ENCODE peak calls at places on chromosomes 11 and 22, in four cellular contexts. One of them, this sample, is unnamed.

GRCh38 chr11:87924125-87924524 is 251.1 kb downstream of the RAB38 start:
- DNase-seq in psoas muscle: no peak
- DNase-seq in lung: no peak
- DNase-seq in breast epithelium: no peak
- DNase-seq in this sample: no peak

GRCh38 chr11:130313383-130314183 is 1.1 kb downstream of the ZBTB44 start:
- DNase-seq in psoas muscle: no peak
- DNase-seq in lung: no peak
- DNase-seq in breast epithelium: no peak
- DNase-seq in this sample: no peak

GRCh38 chr11:88338223-88338661 is 706 bp upstream of the CTSC start:
- DNase-seq in psoas muscle: peak
- DNase-seq in lung: peak
- DNase-seq in breast epithelium: no peak
- DNase-seq in this sample: peak

GRCh38 chr11:104024572-104024971 is 11.9 kb upstream of the DDI1 start:
- DNase-seq in psoas muscle: no peak
- DNase-seq in lung: no peak
- DNase-seq in breast epithelium: no peak
- DNase-seq in this sample: no peak

GRCh38 chr22:44729391-44730012 is 22.9 kb upstream of the ARHGAP8 start:
- DNase-seq in psoas muscle: peak
- DNase-seq in lung: peak
- DNase-seq in breast epithelium: no peak
- DNase-seq in this sample: no peak

GRCh38 chr11:64040684-64041267 is 5.0 kb downstream of the FLRT1 start:
- DNase-seq in psoas muscle: no peak
- DNase-seq in lung: no peak
- DNase-seq in breast epithelium: no peak
- DNase-seq in this sample: no peak

GRCh38 chr11:117738246-117738957 is 58.6 kb downstream of the DSCAML1 start:
- DNase-seq in psoas muscle: no peak
- DNase-seq in lung: no peak
- DNase-seq in breast epithelium: no peak
- DNase-seq in this sample: no peak

GRCh38 chr11:1291295-1292017 is 18.0 kb downstream of the TOLLIP start:
- DNase-seq in psoas muscle: peak
- DNase-seq in lung: no peak
- DNase-seq in breast epithelium: no peak
- DNase-seq in this sample: no peak

GRCh38 chr11:44199298-44199697 is 103.8 kb downstream of the EXT2 start:
- DNase-seq in psoas muscle: no peak
- DNase-seq in lung: no peak
- DNase-seq in breast epithelium: no peak
- DNase-seq in this sample: no peak

GRCh38 chr11:11038339-11039248 is 180.7 kb upstream of the ZBED5 start:
- DNase-seq in psoas muscle: peak
- DNase-seq in lung: no peak
- DNase-seq in breast epithelium: no peak
- DNase-seq in this sample: no peak

GRCh38 chr11:48012051-48012391 is 31.7 kb downstream of the PTPRJ start:
- DNase-seq in psoas muscle: no peak
- DNase-seq in lung: no peak
- DNase-seq in breast epithelium: no peak
- DNase-seq in this sample: no peak

GRCh38 chr22:34150023-34150422 is 229.7 kb upstream of the LARGE1 start:
- DNase-seq in psoas muscle: no peak
- DNase-seq in lung: no peak
- DNase-seq in breast epithelium: no peak
- DNase-seq in this sample: no peak

GRCh38 chr22:31951201-31952093 is 7.1 kb downstream of the YWHAH start:
- DNase-seq in psoas muscle: no peak
- DNase-seq in lung: no peak
- DNase-seq in breast epithelium: no peak
- DNase-seq in this sample: no peak

GRCh38 chr11:130431806-130432205 is 3.4 kb upstream of the ADAMTS8 start:
- DNase-seq in psoas muscle: no peak
- DNase-seq in lung: no peak
- DNase-seq in breast epithelium: no peak
- DNase-seq in this sample: no peak

GRCh38 chr11:76671236-76671590 is 666 bp upstream of the LRRC32 start:
- DNase-seq in psoas muscle: no peak
- DNase-seq in lung: no peak
- DNase-seq in breast epithelium: no peak
- DNase-seq in this sample: no peak

GRCh38 chr22:38137876-38138687 is 27.6 kb upstream of the BAIAP2L2 start:
- DNase-seq in psoas muscle: no peak
- DNase-seq in lung: no peak
- DNase-seq in breast epithelium: no peak
- DNase-seq in this sample: no peak

DNA sequence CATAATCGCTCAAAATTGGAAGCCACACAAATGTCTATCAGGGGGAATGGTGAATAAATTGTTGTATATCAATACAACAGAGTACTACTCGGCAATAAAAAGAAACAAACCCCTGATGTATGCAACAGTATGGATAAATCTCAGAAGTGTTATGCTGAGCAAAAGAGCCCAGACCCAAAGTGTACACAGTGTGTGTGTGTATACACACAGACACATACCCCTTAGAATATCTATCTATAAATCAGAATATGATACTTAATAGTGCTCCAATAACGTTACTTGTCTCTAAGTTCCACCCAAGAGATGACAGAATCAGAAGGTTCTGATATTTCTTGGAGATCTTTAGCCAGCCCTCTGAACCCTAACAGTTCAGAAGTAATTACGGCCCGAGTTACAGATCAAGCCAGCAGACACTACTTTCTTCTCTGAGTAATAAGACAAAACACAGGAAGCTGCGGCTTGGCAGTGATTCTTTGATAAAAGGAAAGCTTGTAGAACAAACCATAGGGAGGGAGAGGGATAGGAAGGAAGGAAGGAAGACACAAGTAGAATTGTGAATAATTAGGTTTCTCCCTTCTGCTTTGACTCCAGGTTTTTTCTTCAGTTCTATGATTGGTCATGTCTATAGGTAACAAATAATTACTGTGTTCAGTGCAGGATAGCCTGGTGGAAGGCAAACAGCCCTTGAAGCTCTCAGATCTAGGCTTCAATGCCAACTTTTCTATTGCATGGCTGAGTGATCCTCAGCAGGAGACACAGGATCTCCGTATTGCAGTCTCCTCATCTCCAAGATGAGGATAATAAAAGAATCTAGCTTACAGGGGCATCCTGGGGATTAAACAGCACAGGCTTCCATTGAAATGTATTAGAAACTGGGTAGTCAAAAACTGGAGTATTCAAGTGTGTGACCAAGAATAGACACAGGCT is 75.6 kb upstream of the TEAD1 start:
- DNase-seq in psoas muscle: no peak
- DNase-seq in lung: no peak
- DNase-seq in breast epithelium: no peak
- DNase-seq in this sample: no peak
- H3K4me3 ChIP-seq in psoas muscle: no peak
- H3K4me3 ChIP-seq in lung: no peak
- H3K4me3 ChIP-seq in breast epithelium: no peak
- H3K4me3 ChIP-seq in this sample: no peak

DNA sequence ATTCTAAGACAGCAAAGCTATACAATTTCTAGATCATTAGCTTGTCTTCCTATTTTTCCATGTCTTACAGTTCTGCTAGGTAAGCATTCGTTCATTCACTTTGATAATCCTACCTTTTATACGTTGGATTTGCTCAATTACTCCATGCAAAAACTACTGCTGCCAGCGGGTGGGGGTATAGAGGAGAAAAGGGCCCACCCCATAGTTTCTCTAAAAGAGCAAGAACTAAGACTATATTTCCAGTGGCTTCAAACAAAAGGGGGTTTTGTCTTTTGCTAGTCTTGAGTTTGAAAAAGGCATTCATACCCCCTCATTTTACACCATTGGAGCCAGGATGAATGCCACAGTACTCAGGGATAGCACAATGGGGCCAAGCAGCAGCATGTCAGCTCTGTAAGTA is 155.7 kb downstream of the WT1 start:
- DNase-seq in psoas muscle: no peak
- DNase-seq in lung: no peak
- DNase-seq in breast epithelium: no peak
- DNase-seq in this sample: no peak
- TF ChIP-seq CTCF in psoas muscle: no peak
- TF ChIP-seq CTCF in lung: no peak
- TF ChIP-seq CTCF in breast epithelium: no peak
- TF ChIP-seq CTCF in this sample: no peak

DNA sequence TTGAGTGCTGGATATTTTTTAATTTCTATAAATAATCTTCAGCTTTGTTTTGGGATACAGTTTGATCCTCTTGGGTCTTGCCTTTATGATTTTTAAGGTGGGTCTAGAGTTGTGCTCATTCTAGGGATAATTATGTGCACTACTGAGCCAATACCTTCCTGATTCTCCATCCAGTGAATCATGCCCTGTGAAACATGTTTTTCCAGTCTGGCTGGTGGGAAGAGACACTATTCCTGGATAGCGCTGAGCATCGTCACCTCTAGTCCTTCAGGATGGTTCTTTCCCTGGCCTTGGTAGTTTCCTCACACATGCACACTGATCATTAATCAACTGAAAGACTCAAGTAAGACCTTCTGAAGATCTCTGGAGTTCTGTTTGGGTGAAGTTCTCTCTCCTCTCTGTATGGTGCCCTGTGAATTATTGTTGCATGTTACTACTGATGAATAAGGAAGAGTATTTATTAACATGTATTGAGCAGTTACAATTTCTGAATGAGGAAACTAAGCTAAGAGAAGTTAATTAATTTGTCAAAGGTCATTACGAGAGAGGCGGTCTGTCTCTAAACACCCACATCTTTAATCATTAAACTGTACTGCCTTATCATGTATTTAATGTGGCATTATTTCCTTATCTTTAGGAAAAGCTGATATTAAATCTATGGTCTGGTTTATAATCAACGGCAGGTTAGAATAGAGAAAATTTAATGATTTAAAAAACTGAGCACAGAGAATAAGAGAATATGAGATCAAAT is 39.1 kb upstream of the LIPT2 start:
- DNase-seq in psoas muscle: no peak
- DNase-seq in lung: no peak
- DNase-seq in breast epithelium: no peak
- DNase-seq in this sample: no peak
- H3K27ac ChIP-seq in psoas muscle: no peak
- H3K27ac ChIP-seq in lung: no peak
- H3K27ac ChIP-seq in breast epithelium: no peak
- H3K27ac ChIP-seq in this sample: no peak

GRCh38 chr22:46781291-46781690 is 18.8 kb downstream of the TBC1D22A start:
- DNase-seq in psoas muscle: no peak
- DNase-seq in lung: no peak
- DNase-seq in breast epithelium: no peak
- DNase-seq in this sample: no peak

GRCh38 chr22:46777609-46777970 is 15.1 kb downstream of the TBC1D22A start:
- DNase-seq in psoas muscle: no peak
- DNase-seq in lung: no peak
- DNase-seq in breast epithelium: no peak
- DNase-seq in this sample: no peak

GRCh38 chr22:46779651-46780050 is 17.2 kb downstream of the TBC1D22A start:
- DNase-seq in psoas muscle: no peak
- DNase-seq in lung: no peak
- DNase-seq in breast epithelium: no peak
- DNase-seq in this sample: no peak

GRCh38 chr22:46779023-46779422 is 16.6 kb downstream of the TBC1D22A start:
- DNase-seq in psoas muscle: no peak
- DNase-seq in lung: no peak
- DNase-seq in breast epithelium: no peak
- DNase-seq in this sample: no peak

DNA sequence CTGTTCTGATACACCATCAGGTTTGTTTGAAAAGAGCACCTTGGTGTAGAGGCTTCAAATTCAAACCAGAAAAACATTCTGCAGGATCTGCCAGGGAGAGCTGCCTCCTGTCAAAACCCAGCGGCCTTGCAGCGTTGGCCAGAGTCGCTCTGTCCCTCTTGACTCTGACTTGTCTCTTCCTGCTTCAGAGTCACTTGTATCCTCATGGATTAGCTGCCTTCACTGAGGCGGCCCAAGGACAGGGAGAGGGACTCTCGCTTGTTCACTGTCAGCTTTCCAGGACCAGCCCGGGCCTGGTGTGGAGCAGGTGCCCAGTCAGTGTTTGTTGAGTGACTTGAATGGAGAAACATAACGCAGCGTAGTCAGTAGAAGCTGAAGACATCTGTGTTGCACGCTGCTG is 18.0 kb downstream of the TBC1D22A start:
- DNase-seq in psoas muscle: no peak
- DNase-seq in lung: no peak
- DNase-seq in breast epithelium: no peak
- DNase-seq in this sample: no peak
- H3K4me3 ChIP-seq in psoas muscle: no peak
- H3K4me3 ChIP-seq in lung: no peak
- H3K4me3 ChIP-seq in breast epithelium: no peak
- H3K4me3 ChIP-seq in this sample: no peak

GRCh38 chr11:2675540-2675939 is 24.3 kb downstream of the KCNQ1OT1 start:
- DNase-seq in psoas muscle: no peak
- DNase-seq in lung: no peak
- DNase-seq in breast epithelium: no peak
- DNase-seq in this sample: no peak

GRCh38 chr11:2681408-2682145 is 18.2 kb downstream of the KCNQ1OT1 start:
- DNase-seq in psoas muscle: no peak
- DNase-seq in lung: no peak
- DNase-seq in breast epithelium: no peak
- DNase-seq in this sample: no peak

GRCh38 chr11:2677127-2677526 is 22.7 kb downstream of the KCNQ1OT1 start:
- DNase-seq in psoas muscle: no peak
- DNase-seq in lung: no peak
- DNase-seq in breast epithelium: no peak
- DNase-seq in this sample: no peak

GRCh38 chr11:2678396-2678795 is 21.4 kb downstream of the KCNQ1OT1 start:
- DNase-seq in psoas muscle: no peak
- DNase-seq in lung: no peak
- DNase-seq in breast epithelium: no peak
- DNase-seq in this sample: no peak

DNA sequence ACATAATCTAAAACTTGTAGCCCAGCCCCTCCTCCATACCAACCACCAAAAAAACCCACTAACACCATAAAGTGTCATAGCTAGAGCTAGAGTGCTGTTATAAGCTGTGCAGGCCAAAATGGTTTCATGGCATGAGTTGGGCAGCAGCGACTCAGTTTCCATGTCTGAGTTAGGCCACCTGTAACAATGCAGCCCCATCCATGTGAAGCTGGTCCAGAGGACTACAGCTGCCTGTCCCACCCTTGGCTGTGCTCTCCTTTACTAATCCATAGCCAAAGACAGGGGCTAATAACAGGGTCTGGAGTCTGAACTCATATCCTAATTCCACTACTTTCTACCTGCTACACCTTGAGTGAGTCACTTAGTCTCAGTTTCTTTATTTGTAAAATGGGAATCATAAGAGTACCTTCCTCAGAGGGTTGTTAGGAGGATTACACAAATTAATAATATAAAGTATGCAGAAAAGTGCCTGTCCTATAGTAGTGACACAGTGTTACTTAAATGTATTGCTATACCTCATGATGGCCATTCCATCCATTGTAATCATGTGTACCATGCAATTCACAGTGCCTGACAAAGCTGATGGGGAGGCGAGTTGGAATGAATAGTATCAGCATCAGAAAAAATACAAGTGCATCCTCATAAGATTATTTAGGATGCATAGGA is 20.6 kb downstream of the KCNQ1OT1 start:
- DNase-seq in psoas muscle: no peak
- DNase-seq in lung: no peak
- DNase-seq in breast epithelium: no peak
- DNase-seq in this sample: no peak
- TF ChIP-seq CTCF in psoas muscle: no peak
- TF ChIP-seq CTCF in lung: no peak
- TF ChIP-seq CTCF in breast epithelium: no peak
- TF ChIP-seq CTCF in this sample: no peak